ENCODE peak calls at places on chromosome 9, in nine cellular contexts. One of them, this sample, is unnamed.

GRCh38 chr9:113515862-113516261 is 52.3 kb downstream of the RGS3 start:
- DNase-seq in fibroblast of villous mesenchyme: peak; percentile 61
- DNase-seq in thyroid gland: no peak
- DNase-seq in tibial artery: no peak
- DNase-seq in PC-3: no peak
- DNase-seq in dorsolateral prefrontal cortex: no peak
- DNase-seq in fibroblast of the aortic adventitia: no peak
- DNase-seq in epithelial cell of esophagus: no peak
- DNase-seq in bronchial epithelial cell: no peak
- DNase-seq in this sample: no peak

GRCh38 chr9:136939996-136940525 is 4.5 kb downstream of the FBXW5 start:
- DNase-seq in fibroblast of villous mesenchyme: no peak
- DNase-seq in thyroid gland: no peak
- DNase-seq in tibial artery: peak; percentile 68
- DNase-seq in PC-3: no peak
- DNase-seq in dorsolateral prefrontal cortex: peak; percentile 89
- DNase-seq in fibroblast of the aortic adventitia: no peak
- DNase-seq in epithelial cell of esophagus: no peak
- DNase-seq in bronchial epithelial cell: no peak
- DNase-seq in this sample: no peak

GRCh38 chr9:112921549-112921948 is 30.9 kb upstream of the SLC46A2 start:
- DNase-seq in fibroblast of villous mesenchyme: peak; percentile 57
- DNase-seq in thyroid gland: no peak
- DNase-seq in tibial artery: no peak
- DNase-seq in PC-3: peak; percentile 53
- DNase-seq in dorsolateral prefrontal cortex: no peak
- DNase-seq in fibroblast of the aortic adventitia: peak; percentile 65
- DNase-seq in epithelial cell of esophagus: peak; percentile 68
- DNase-seq in bronchial epithelial cell: peak; percentile 61
- DNase-seq in this sample: peak; percentile 72

GRCh38 chr9:10045598-10045997 is 567.2 kb downstream of the PTPRD start:
- DNase-seq in fibroblast of villous mesenchyme: peak; percentile 8
- DNase-seq in thyroid gland: no peak
- DNase-seq in tibial artery: no peak
- DNase-seq in PC-3: peak; percentile 28
- DNase-seq in dorsolateral prefrontal cortex: no peak
- DNase-seq in fibroblast of the aortic adventitia: peak; percentile 48
- DNase-seq in epithelial cell of esophagus: peak; percentile 63
- DNase-seq in bronchial epithelial cell: peak; percentile 64
- DNase-seq in this sample: peak; percentile 9

GRCh38 chr9:70412678-70413426 is 1.6 kb downstream of the KLF9 start:
- DNase-seq in fibroblast of villous mesenchyme: peak; percentile 76
- DNase-seq in thyroid gland: peak; percentile 94
- DNase-seq in tibial artery: peak; percentile 82
- DNase-seq in PC-3: peak; percentile 10
- DNase-seq in dorsolateral prefrontal cortex: peak; percentile 80
- DNase-seq in fibroblast of the aortic adventitia: peak; percentile 88
- DNase-seq in epithelial cell of esophagus: peak; percentile 65
- DNase-seq in bronchial epithelial cell: peak; percentile 37
- DNase-seq in this sample: peak; percentile 85

GRCh38 chr9:115209601-115210306 is 91.8 kb upstream of the TNC start:
- DNase-seq in fibroblast of villous mesenchyme: no peak
- DNase-seq in thyroid gland: no peak
- DNase-seq in tibial artery: no peak
- DNase-seq in PC-3: peak; percentile 61
- DNase-seq in dorsolateral prefrontal cortex: no peak
- DNase-seq in fibroblast of the aortic adventitia: peak; percentile 22
- DNase-seq in epithelial cell of esophagus: peak; percentile 97
- DNase-seq in bronchial epithelial cell: peak; percentile 99
- DNase-seq in this sample: no peak

GRCh38 chr9:130337318-130337717 is 71.8 kb downstream of the HMCN2 start:
- DNase-seq in fibroblast of villous mesenchyme: no peak
- DNase-seq in thyroid gland: no peak
- DNase-seq in tibial artery: no peak
- DNase-seq in PC-3: no peak
- DNase-seq in dorsolateral prefrontal cortex: no peak
- DNase-seq in fibroblast of the aortic adventitia: no peak
- DNase-seq in epithelial cell of esophagus: no peak
- DNase-seq in bronchial epithelial cell: no peak
- DNase-seq in this sample: no peak

GRCh38 chr9:125632321-125633115 is 74.5 kb downstream of the MAPKAP1 start:
- DNase-seq in fibroblast of villous mesenchyme: no peak
- DNase-seq in thyroid gland: no peak
- DNase-seq in tibial artery: no peak
- DNase-seq in PC-3: peak; percentile 63
- DNase-seq in dorsolateral prefrontal cortex: no peak
- DNase-seq in fibroblast of the aortic adventitia: peak; percentile 46
- DNase-seq in epithelial cell of esophagus: peak; percentile 83
- DNase-seq in bronchial epithelial cell: peak; percentile 88
- DNase-seq in this sample: no peak

GRCh38 chr9:8745347-8745746 is 945.8 kb upstream of the DMAC1 start:
- DNase-seq in fibroblast of villous mesenchyme: no peak
- DNase-seq in thyroid gland: no peak
- DNase-seq in tibial artery: no peak
- DNase-seq in PC-3: no peak
- DNase-seq in dorsolateral prefrontal cortex: no peak
- DNase-seq in fibroblast of the aortic adventitia: no peak
- DNase-seq in epithelial cell of esophagus: no peak
- DNase-seq in bronchial epithelial cell: no peak
- DNase-seq in this sample: no peak

GRCh38 chr9:134273647-134274046 is 52.6 kb upstream of the RXRA start:
- DNase-seq in fibroblast of villous mesenchyme: no peak
- DNase-seq in thyroid gland: no peak
- DNase-seq in tibial artery: no peak
- DNase-seq in PC-3: no peak
- DNase-seq in dorsolateral prefrontal cortex: no peak
- DNase-seq in fibroblast of the aortic adventitia: no peak
- DNase-seq in epithelial cell of esophagus: no peak
- DNase-seq in bronchial epithelial cell: no peak
- DNase-seq in this sample: no peak

GRCh38 chr9:134206317-134207300 is 42.2 kb upstream of the RNU6ATAC start:
- DNase-seq in fibroblast of villous mesenchyme: no peak
- DNase-seq in thyroid gland: no peak
- DNase-seq in tibial artery: no peak
- DNase-seq in PC-3: no peak
- DNase-seq in dorsolateral prefrontal cortex: no peak
- DNase-seq in fibroblast of the aortic adventitia: no peak
- DNase-seq in epithelial cell of esophagus: no peak
- DNase-seq in bronchial epithelial cell: no peak
- DNase-seq in this sample: no peak

GRCh38 chr9:38713426-38713825 is 6.5 kb downstream of the FAM240B start:
- DNase-seq in fibroblast of villous mesenchyme: peak; percentile 82
- DNase-seq in thyroid gland: no peak
- DNase-seq in tibial artery: no peak
- DNase-seq in PC-3: peak; percentile 30
- DNase-seq in dorsolateral prefrontal cortex: no peak
- DNase-seq in fibroblast of the aortic adventitia: peak; percentile 94
- DNase-seq in epithelial cell of esophagus: peak; percentile 93
- DNase-seq in bronchial epithelial cell: peak; percentile 90
- DNase-seq in this sample: peak; percentile 95

GRCh38 chr9:131180454-131180853 is 55.1 kb downstream of the NUP214 start:
- DNase-seq in fibroblast of villous mesenchyme: peak; percentile 93
- DNase-seq in thyroid gland: no peak
- DNase-seq in tibial artery: no peak
- DNase-seq in PC-3: no peak
- DNase-seq in dorsolateral prefrontal cortex: no peak
- DNase-seq in fibroblast of the aortic adventitia: peak; percentile 91
- DNase-seq in epithelial cell of esophagus: no peak
- DNase-seq in bronchial epithelial cell: no peak
- DNase-seq in this sample: peak; percentile 92

GRCh38 chr9:33465596-33466564 is 7.8 kb downstream of the NOL6 start:
- DNase-seq in fibroblast of villous mesenchyme: no peak
- DNase-seq in thyroid gland: no peak
- DNase-seq in tibial artery: no peak
- DNase-seq in PC-3: no peak
- DNase-seq in dorsolateral prefrontal cortex: no peak
- DNase-seq in fibroblast of the aortic adventitia: no peak
- DNase-seq in epithelial cell of esophagus: no peak
- DNase-seq in bronchial epithelial cell: no peak
- DNase-seq in this sample: no peak

GRCh38 chr9:17081351-17081750 is 53.5 kb upstream of the CNTLN start:
- DNase-seq in fibroblast of villous mesenchyme: no peak
- DNase-seq in thyroid gland: no peak
- DNase-seq in tibial artery: no peak
- DNase-seq in PC-3: no peak
- DNase-seq in dorsolateral prefrontal cortex: no peak
- DNase-seq in fibroblast of the aortic adventitia: no peak
- DNase-seq in epithelial cell of esophagus: no peak
- DNase-seq in bronchial epithelial cell: no peak
- DNase-seq in this sample: no peak

GRCh38 chr9:17081814-17082213 is 53.0 kb upstream of the CNTLN start:
- DNase-seq in fibroblast of villous mesenchyme: no peak
- DNase-seq in thyroid gland: no peak
- DNase-seq in tibial artery: no peak
- DNase-seq in PC-3: no peak
- DNase-seq in dorsolateral prefrontal cortex: no peak
- DNase-seq in fibroblast of the aortic adventitia: no peak
- DNase-seq in epithelial cell of esophagus: no peak
- DNase-seq in bronchial epithelial cell: no peak
- DNase-seq in this sample: no peak

DNA sequence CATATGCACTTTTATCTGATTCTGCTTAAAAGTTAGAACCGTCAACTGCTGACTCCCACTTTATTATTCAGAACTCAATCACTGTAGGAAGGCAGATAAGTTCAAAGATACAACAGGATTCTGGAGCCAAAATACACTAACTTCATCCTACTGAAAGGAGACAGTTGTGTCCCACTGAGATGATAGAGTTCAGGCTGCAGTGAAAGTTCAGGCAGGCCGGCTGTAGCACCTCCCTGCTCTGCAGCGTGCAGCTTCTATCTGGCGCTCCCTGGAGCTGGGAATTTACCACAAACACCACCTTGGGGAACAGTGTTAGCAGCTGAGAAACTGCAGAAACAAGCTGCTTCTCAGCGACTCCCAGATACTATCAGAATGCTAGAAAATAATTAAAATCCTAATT is 52.5 kb upstream of the CNTLN start:
- DNase-seq in fibroblast of villous mesenchyme: peak; percentile 43
- DNase-seq in thyroid gland: no peak
- DNase-seq in tibial artery: no peak
- DNase-seq in PC-3: no peak
- DNase-seq in dorsolateral prefrontal cortex: no peak
- DNase-seq in fibroblast of the aortic adventitia: peak; percentile 49
- DNase-seq in epithelial cell of esophagus: no peak
- DNase-seq in bronchial epithelial cell: no peak
- DNase-seq in this sample: peak; percentile 51
- TF ChIP-seq CTCF in fibroblast of villous mesenchyme: no peak
- TF ChIP-seq CTCF in thyroid gland: no peak
- TF ChIP-seq CTCF in tibial artery: no peak
- TF ChIP-seq CTCF in PC-3: no peak
- TF ChIP-seq CTCF in dorsolateral prefrontal cortex: no peak
- TF ChIP-seq CTCF in fibroblast of the aortic adventitia: peak; percentile 27
- TF ChIP-seq CTCF in epithelial cell of esophagus: peak; percentile 3
- TF ChIP-seq CTCF in bronchial epithelial cell: no peak
- TF ChIP-seq CTCF in this sample: no peak

GRCh38 chr9:128928624-128929023 is 7.8 kb downstream of the PHYHD1 start:
- DNase-seq in fibroblast of villous mesenchyme: no peak
- DNase-seq in thyroid gland: no peak
- DNase-seq in tibial artery: no peak
- DNase-seq in PC-3: no peak
- DNase-seq in dorsolateral prefrontal cortex: peak; percentile 49
- DNase-seq in fibroblast of the aortic adventitia: no peak
- DNase-seq in epithelial cell of esophagus: no peak
- DNase-seq in bronchial epithelial cell: no peak
- DNase-seq in this sample: no peak
- H3K4me3 ChIP-seq in fibroblast of villous mesenchyme: no peak overlapping the region
- H3K4me3 ChIP-seq in thyroid gland: no peak overlapping the region
- H3K4me3 ChIP-seq in tibial artery: no peak overlapping the region
- H3K4me3 ChIP-seq in PC-3: no peak overlapping the region
- H3K4me3 ChIP-seq in dorsolateral prefrontal cortex: no peak overlapping the region
- H3K4me3 ChIP-seq in fibroblast of the aortic adventitia: no peak overlapping the region
- H3K4me3 ChIP-seq in epithelial cell of esophagus: no peak overlapping the region
- H3K4me3 ChIP-seq in bronchial epithelial cell: no peak overlapping the region
- H3K4me3 ChIP-seq in this sample: no peak overlapping the region

GRCh38 chr9:107734231-107735014 is 244.9 kb upstream of the KLF4 start:
- DNase-seq in fibroblast of villous mesenchyme: peak; percentile 96
- DNase-seq in thyroid gland: no peak
- DNase-seq in tibial artery: peak; percentile 34
- DNase-seq in PC-3: no peak
- DNase-seq in dorsolateral prefrontal cortex: no peak
- DNase-seq in fibroblast of the aortic adventitia: peak; percentile 99
- DNase-seq in epithelial cell of esophagus: peak; percentile 74
- DNase-seq in bronchial epithelial cell: peak; percentile 76
- DNase-seq in this sample: peak; percentile 97
- TF ChIP-seq CTCF in fibroblast of villous mesenchyme: no peak
- TF ChIP-seq CTCF in thyroid gland: no peak
- TF ChIP-seq CTCF in tibial artery: no peak
- TF ChIP-seq CTCF in PC-3: no peak
- TF ChIP-seq CTCF in dorsolateral prefrontal cortex: no peak
- TF ChIP-seq CTCF in fibroblast of the aortic adventitia: peak; percentile 52
- TF ChIP-seq CTCF in epithelial cell of esophagus: no peak
- TF ChIP-seq CTCF in bronchial epithelial cell: no peak
- TF ChIP-seq CTCF in this sample: peak; percentile 8

GRCh38 chr9:117706421-117707150 is 2.4 kb downstream of the TLR4 start:
- DNase-seq in fibroblast of villous mesenchyme: peak; percentile 54
- DNase-seq in thyroid gland: no peak
- DNase-seq in tibial artery: no peak
- DNase-seq in PC-3: no peak
- DNase-seq in dorsolateral prefrontal cortex: no peak
- DNase-seq in fibroblast of the aortic adventitia: no peak
- DNase-seq in epithelial cell of esophagus: no peak
- DNase-seq in bronchial epithelial cell: no peak
- DNase-seq in this sample: peak; percentile 27
- H3K4me3 ChIP-seq in fibroblast of villous mesenchyme: peak overlapping the region; percentile 45
- H3K4me3 ChIP-seq in thyroid gland: no peak overlapping the region
- H3K4me3 ChIP-seq in tibial artery: peak overlapping the region; percentile 42
- H3K4me3 ChIP-seq in PC-3: no peak overlapping the region
- H3K4me3 ChIP-seq in dorsolateral prefrontal cortex: peak overlapping the region; percentile 71
- H3K4me3 ChIP-seq in fibroblast of the aortic adventitia: peak overlapping the region; percentile 13
- H3K4me3 ChIP-seq in epithelial cell of esophagus: no peak overlapping the region
- H3K4me3 ChIP-seq in bronchial epithelial cell: no peak overlapping the region
- H3K4me3 ChIP-seq in this sample: peak overlapping the region; percentile 61

DNA sequence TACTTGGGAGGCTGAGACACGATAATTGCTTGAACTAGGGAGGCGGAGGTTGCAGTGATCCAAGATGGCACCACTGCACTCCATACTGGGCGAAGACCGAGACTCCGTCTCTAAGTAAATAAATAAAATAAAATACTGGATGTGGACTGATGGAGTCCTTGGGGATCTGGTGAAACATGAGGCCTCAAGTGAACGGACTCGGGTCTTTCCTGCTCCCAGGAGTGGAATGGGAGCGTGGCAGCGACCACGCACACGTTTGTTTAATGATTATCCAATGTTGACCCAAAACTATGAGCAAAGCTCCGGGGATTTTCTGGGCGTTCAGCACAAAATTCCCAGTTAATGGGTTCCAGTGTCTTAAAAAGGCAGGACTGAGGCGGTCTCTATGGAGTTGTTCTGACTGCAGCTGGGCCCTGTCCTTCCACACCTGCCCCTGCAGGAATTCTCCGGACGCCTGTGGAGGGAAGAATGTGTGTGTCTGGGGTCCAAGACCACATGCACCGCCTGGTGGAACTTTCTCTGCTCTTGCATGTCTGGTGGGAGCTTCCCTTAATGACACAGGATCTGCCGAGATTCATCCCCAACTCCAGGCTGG is 26.6 kb downstream of the NEK6 start:
- DNase-seq in fibroblast of villous mesenchyme: peak; percentile 82
- DNase-seq in thyroid gland: no peak
- DNase-seq in tibial artery: no peak
- DNase-seq in PC-3: no peak
- DNase-seq in dorsolateral prefrontal cortex: no peak
- DNase-seq in fibroblast of the aortic adventitia: peak; percentile 49
- DNase-seq in epithelial cell of esophagus: no peak
- DNase-seq in bronchial epithelial cell: no peak
- DNase-seq in this sample: no peak
- TF ChIP-seq CTCF in fibroblast of villous mesenchyme: no peak
- TF ChIP-seq CTCF in thyroid gland: no peak
- TF ChIP-seq CTCF in tibial artery: no peak
- TF ChIP-seq CTCF in PC-3: no peak
- TF ChIP-seq CTCF in dorsolateral prefrontal cortex: no peak
- TF ChIP-seq CTCF in fibroblast of the aortic adventitia: no peak
- TF ChIP-seq CTCF in epithelial cell of esophagus: no peak
- TF ChIP-seq CTCF in bronchial epithelial cell: no peak
- TF ChIP-seq CTCF in this sample: no peak